ENCODE peak calls at places on chromosome 18, in five cellular contexts. One of them, this sample, is unnamed.

GRCh38 chr18:75130591-75131274 is 78.2 kb downstream of the PTGR3 start:
- DNase-seq in endothelial cell of umbilical vein: no peak
- DNase-seq in GM12891: no peak
- DNase-seq in uterus: no peak
- DNase-seq in prostate gland: no peak
- DNase-seq in this sample: no peak

GRCh38 chr18:55064760-55065159 is 105.5 kb upstream of the CCDC68 start:
- DNase-seq in uterus: no peak
- DNase-seq in GM12891: no peak
- DNase-seq in prostate gland: no peak
- DNase-seq in endothelial cell of umbilical vein: no peak
- DNase-seq in this sample: no peak

GRCh38 chr18:39453882-39454281 is 1888.3 kb upstream of the CELF4 start:
- DNase-seq in prostate gland: peak
- DNase-seq in endothelial cell of umbilical vein: peak
- DNase-seq in GM12891: no peak
- DNase-seq in uterus: peak
- DNase-seq in this sample: no peak

GRCh38 chr18:60549338-60549960 is 176.9 kb upstream of the MC4R start:
- DNase-seq in prostate gland: peak
- DNase-seq in GM12891: no peak
- DNase-seq in uterus: no peak
- DNase-seq in endothelial cell of umbilical vein: peak
- DNase-seq in this sample: peak

GRCh38 chr18:30044496-30044895 is 998.0 kb downstream of the DSC3 start:
- DNase-seq in endothelial cell of umbilical vein: no peak
- DNase-seq in prostate gland: no peak
- DNase-seq in GM12891: no peak
- DNase-seq in uterus: no peak
- DNase-seq in this sample: no peak

GRCh38 chr18:57427429-57428181 is 7.6 kb upstream of the ONECUT2 start:
- DNase-seq in uterus: no peak
- DNase-seq in prostate gland: no peak
- DNase-seq in endothelial cell of umbilical vein: no peak
- DNase-seq in GM12891: no peak
- DNase-seq in this sample: no peak

GRCh38 chr18:48640566-48641270 is 101.9 kb downstream of the CTIF start:
- DNase-seq in uterus: peak
- DNase-seq in prostate gland: no peak
- DNase-seq in endothelial cell of umbilical vein: no peak
- DNase-seq in GM12891: no peak
- DNase-seq in this sample: peak

GRCh38 chr18:73136134-73136533 is 268.3 kb upstream of the NETO1 start:
- DNase-seq in GM12891: no peak
- DNase-seq in endothelial cell of umbilical vein: no peak
- DNase-seq in prostate gland: no peak
- DNase-seq in uterus: no peak
- DNase-seq in this sample: no peak

GRCh38 chr18:65380986-65381385 is 369.8 kb upstream of the CDH7 start:
- DNase-seq in GM12891: no peak
- DNase-seq in prostate gland: no peak
- DNase-seq in endothelial cell of umbilical vein: no peak
- DNase-seq in uterus: no peak
- DNase-seq in this sample: no peak

GRCh38 chr18:5461056-5461455 is 82.7 kb downstream of the EPB41L3 start:
- DNase-seq in GM12891: no peak
- DNase-seq in endothelial cell of umbilical vein: no peak
- DNase-seq in prostate gland: no peak
- DNase-seq in uterus: no peak
- DNase-seq in this sample: no peak

GRCh38 chr18:6644841-6645240 is 84.7 kb upstream of the ARHGAP28 start:
- DNase-seq in endothelial cell of umbilical vein: no peak
- DNase-seq in uterus: no peak
- DNase-seq in GM12891: no peak
- DNase-seq in prostate gland: no peak
- DNase-seq in this sample: no peak

GRCh38 chr18:79507546-79508480 is 112.1 kb downstream of the NFATC1 start:
- DNase-seq in GM12891: no peak
- DNase-seq in uterus: peak
- DNase-seq in prostate gland: peak
- DNase-seq in endothelial cell of umbilical vein: peak
- DNase-seq in this sample: peak
- TF ChIP-seq POLR2A in GM12891: peak
- TF ChIP-seq POLR2A in uterus: no peak
- TF ChIP-seq POLR2A in prostate gland: peak
- TF ChIP-seq POLR2A in endothelial cell of umbilical vein: no peak
- TF ChIP-seq POLR2A in this sample: no peak

GRCh38 chr18:59546164-59546563 is 151.1 kb downstream of the CCBE1 start:
- DNase-seq in GM12891: no peak
- DNase-seq in endothelial cell of umbilical vein: no peak
- DNase-seq in uterus: no peak
- DNase-seq in prostate gland: no peak
- DNase-seq in this sample: no peak
- TF ChIP-seq POLR2A in GM12891: no peak
- TF ChIP-seq POLR2A in endothelial cell of umbilical vein: no peak
- TF ChIP-seq POLR2A in uterus: no peak
- TF ChIP-seq POLR2A in prostate gland: no peak
- TF ChIP-seq POLR2A in this sample: no peak

DNA sequence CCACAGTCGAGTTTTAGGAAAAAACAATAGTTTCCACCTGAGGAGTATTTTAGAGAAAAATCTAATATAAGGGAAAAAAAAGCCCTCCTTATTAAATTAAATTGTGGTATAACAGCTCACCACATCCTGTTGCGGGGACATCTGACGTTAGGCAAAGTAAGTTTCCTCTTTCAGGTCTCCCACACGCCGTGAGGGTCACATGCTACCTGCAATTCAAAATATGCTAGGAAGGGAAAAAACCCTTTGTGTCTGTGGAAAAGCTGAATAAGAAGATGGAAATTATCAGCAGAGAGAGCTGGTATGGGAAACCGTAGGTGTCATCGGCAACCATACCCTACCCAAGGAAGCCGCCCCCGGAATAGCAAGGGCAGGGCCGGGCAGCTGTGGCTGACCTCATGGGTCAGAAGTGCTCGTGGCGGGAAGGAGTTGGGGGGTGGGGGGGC is 128.0 kb downstream of the NFATC1 start:
- DNase-seq in endothelial cell of umbilical vein: no peak
- DNase-seq in GM12891: no peak
- DNase-seq in uterus: peak
- DNase-seq in prostate gland: no peak
- DNase-seq in this sample: peak
- TF ChIP-seq POLR2A in endothelial cell of umbilical vein: no peak
- TF ChIP-seq POLR2A in GM12891: no peak
- TF ChIP-seq POLR2A in uterus: no peak
- TF ChIP-seq POLR2A in prostate gland: no peak
- TF ChIP-seq POLR2A in this sample: no peak

GRCh38 chr18:37481058-37481457 is 84.5 kb downstream of the CELF4 start:
- DNase-seq in endothelial cell of umbilical vein: no peak
- DNase-seq in GM12891: no peak
- DNase-seq in prostate gland: no peak
- DNase-seq in uterus: no peak
- DNase-seq in this sample: no peak
- TF ChIP-seq POLR2A in endothelial cell of umbilical vein: no peak
- TF ChIP-seq POLR2A in GM12891: no peak
- TF ChIP-seq POLR2A in prostate gland: no peak
- TF ChIP-seq POLR2A in uterus: no peak
- TF ChIP-seq POLR2A in this sample: no peak

GRCh38 chr18:12327510-12328178 is 19.6 kb downstream of the TUBB6 start:
- DNase-seq in endothelial cell of umbilical vein: peak
- DNase-seq in uterus: peak
- DNase-seq in prostate gland: peak
- DNase-seq in GM12891: peak
- DNase-seq in this sample: peak
- TF ChIP-seq POLR2A in endothelial cell of umbilical vein: no peak
- TF ChIP-seq POLR2A in uterus: no peak
- TF ChIP-seq POLR2A in prostate gland: no peak
- TF ChIP-seq POLR2A in GM12891: peak
- TF ChIP-seq POLR2A in this sample: no peak

GRCh38 chr18:3593904-3594759 is 144.2 kb downstream of the TGIF1 start:
- DNase-seq in GM12891: peak
- DNase-seq in endothelial cell of umbilical vein: peak
- DNase-seq in prostate gland: peak
- DNase-seq in uterus: peak
- DNase-seq in this sample: peak
- TF ChIP-seq POLR2A in GM12891: peak
- TF ChIP-seq POLR2A in endothelial cell of umbilical vein: peak
- TF ChIP-seq POLR2A in prostate gland: peak
- TF ChIP-seq POLR2A in uterus: peak
- TF ChIP-seq POLR2A in this sample: peak

GRCh38 chr18:45332911-45333310 is 282.4 kb upstream of the SLC14A2 start:
- DNase-seq in prostate gland: no peak
- DNase-seq in uterus: no peak
- DNase-seq in endothelial cell of umbilical vein: no peak
- DNase-seq in GM12891: no peak
- DNase-seq in this sample: no peak
- TF ChIP-seq POLR2A in prostate gland: no peak
- TF ChIP-seq POLR2A in uterus: no peak
- TF ChIP-seq POLR2A in endothelial cell of umbilical vein: no peak
- TF ChIP-seq POLR2A in GM12891: no peak
- TF ChIP-seq POLR2A in this sample: no peak

DNA sequence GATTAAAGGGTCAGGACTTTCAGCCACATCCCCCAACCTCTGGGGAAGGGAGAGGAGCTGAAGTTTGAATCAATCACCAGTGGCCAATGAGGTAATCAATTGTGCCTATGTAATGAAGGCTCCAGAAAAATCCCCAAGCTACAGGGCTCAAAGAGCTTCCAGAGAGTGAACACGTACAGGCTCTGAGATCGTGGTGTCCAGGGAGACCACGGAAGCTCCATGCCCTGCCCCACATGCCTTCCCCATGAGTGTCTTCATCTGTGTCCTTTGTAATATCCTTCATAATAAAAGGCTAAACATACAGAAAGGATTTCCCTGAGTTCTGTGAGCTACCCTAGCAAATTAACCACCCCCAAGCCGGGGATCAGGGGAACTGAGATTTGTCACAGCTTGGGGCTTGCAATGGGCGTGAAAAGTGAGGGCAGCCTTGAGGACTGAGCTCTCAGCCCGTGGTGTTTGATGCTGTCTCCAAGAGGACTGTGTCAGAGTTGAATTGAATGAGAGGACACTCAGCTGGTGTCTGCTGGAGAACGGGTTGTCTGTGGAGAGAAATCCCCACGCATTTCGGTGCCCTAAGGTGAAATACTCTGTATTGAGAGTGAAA is 25.5 kb upstream of the TUBB6 start:
- DNase-seq in prostate gland: no peak
- DNase-seq in uterus: no peak
- DNase-seq in endothelial cell of umbilical vein: no peak
- DNase-seq in GM12891: no peak
- DNase-seq in this sample: no peak
- TF ChIP-seq POLR2A in prostate gland: no peak
- TF ChIP-seq POLR2A in uterus: no peak
- TF ChIP-seq POLR2A in endothelial cell of umbilical vein: no peak
- TF ChIP-seq POLR2A in GM12891: no peak
- TF ChIP-seq POLR2A in this sample: no peak

DNA sequence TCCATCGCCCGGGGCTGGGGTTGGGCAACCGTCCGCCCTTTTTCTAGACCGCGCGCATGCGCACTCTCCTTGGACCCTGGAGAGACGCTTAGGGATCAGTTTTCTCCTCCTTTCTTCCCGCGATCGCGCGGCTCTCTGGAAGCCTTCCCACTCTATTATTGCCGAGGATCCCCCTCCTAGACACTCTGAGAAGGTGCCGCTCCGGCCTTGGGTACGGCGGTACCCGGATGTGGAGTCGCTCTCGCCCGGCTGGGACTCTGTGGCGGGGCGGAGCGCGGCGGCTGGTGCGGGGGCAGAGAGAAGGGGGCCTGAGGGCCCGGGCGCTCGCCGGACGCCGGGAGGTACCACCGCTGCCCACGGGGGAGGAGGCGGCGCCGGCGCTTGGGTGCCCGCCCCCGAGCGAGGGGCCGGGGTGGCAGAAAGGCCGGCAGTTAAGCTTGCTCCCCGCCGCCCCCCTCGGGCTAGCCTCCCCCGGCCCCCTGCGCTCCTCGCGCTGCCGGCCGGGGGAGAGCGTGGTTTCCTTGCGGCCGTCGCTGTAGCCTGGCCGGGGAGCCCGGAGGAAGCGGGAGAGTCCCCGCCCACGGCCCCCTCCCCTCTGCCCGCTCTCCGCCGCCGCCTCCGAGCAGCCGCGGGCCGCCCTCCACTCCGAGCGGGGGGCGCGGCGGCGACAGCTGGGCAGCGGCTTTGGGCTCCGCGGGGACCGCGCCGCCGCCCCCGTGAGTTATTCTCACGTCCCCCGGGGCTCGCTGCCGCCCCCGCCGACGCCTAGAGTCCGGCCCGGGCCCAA is at the start of gene MIB1:
- DNase-seq in GM12891: peak
- DNase-seq in prostate gland: peak
- DNase-seq in uterus: peak
- DNase-seq in endothelial cell of umbilical vein: no peak
- DNase-seq in this sample: peak
- TF ChIP-seq POLR2A in GM12891: peak
- TF ChIP-seq POLR2A in prostate gland: peak
- TF ChIP-seq POLR2A in uterus: peak
- TF ChIP-seq POLR2A in endothelial cell of umbilical vein: peak
- TF ChIP-seq POLR2A in this sample: no peak

This sample was measured in lower leg skin.